ENCODE peak calls at places on chromosomes 13 and 19, in ten cellular contexts. M is endothelial cell of umbilical vein; D is CD8-positive, alpha-beta memory T cell; Y is SJSA1; Z is hepatocyte; F is MM.1S; N is pancreas; T is heart right ventricle; B is neural progenitor cell; L is mesendoderm. R is an unnamed sample.
A peak's percentile ranks its signal among the peaks of the same experiment; 100 is the strongest.

GRCh38 chr19:5452594-5453565 is 2.3 kb upstream of the ZNRF4 start:
- DNase-seq in D (no peak), Y (peak; percentile 16), T (no peak), M (no peak), Z (no peak), F (no peak), B (peak; percentile 37), L (peak; percentile 31), N (no peak), R (no peak)

GRCh38 chr13:19173752-19174151 is 7.9 kb downstream of the TUBA3C start:
- DNase-seq in L (no peak), T (no peak), M (no peak), D (no peak), Z (no peak), F (no peak), B (no peak), Y (no peak), N (no peak), R (no peak)

GRCh38 chr13:20182231-20182846 is 10.4 kb downstream of the GJB2 start:
- DNase-seq in Y (peak; percentile 28), Z (peak; percentile 86), N (no peak), T (no peak), L (peak; percentile 80), F (peak; percentile 53), M (peak; percentile 68), D (no peak), B (peak; percentile 81), R (no peak)

GRCh38 chr19:33396701-33397535 is 23.4 kb downstream of the CEBPG start:
- DNase-seq in D (no peak), N (peak; percentile 57), M (peak; percentile 28), Z (no peak), B (peak; percentile 49), T (peak; percentile 34), F (no peak), Y (peak; percentile 76), L (peak; percentile 61), R (peak; percentile 62)

GRCh38 chr19:3154957-3155736 is 19.3 kb downstream of the GNA15 start:
- DNase-seq in F (no peak), D (peak; percentile 58), B (no peak), Z (no peak), L (peak; percentile 74), N (peak; percentile 47), M (peak; percentile 100), Y (peak; percentile 99), T (peak; percentile 92), R (peak; percentile 78)

GRCh38 chr19:35055715-35056179 is 14.2 kb downstream of the HPN start:
- DNase-seq in M (no peak), N (no peak), Z (peak; percentile 47), T (no peak), D (no peak), Y (no peak), L (peak; percentile 93), F (peak; percentile 28), B (peak; percentile 59), R (no peak)

GRCh38 chr13:48233097-48233885 is at the start of gene ITM2B:
- DNase-seq in F (peak; percentile 43), M (peak; percentile 76), Z (peak; percentile 91), N (peak; percentile 93), Y (peak; percentile 69), T (peak; percentile 80), L (peak; percentile 83), D (peak; percentile 61), B (peak; percentile 91), R (peak; percentile 93)

GRCh38 chr13:90420683-90421082 is 926.8 kb upstream of the MIR17HG start:
- DNase-seq in Z (no peak), M (no peak), T (no peak), D (no peak), F (no peak), N (no peak), Y (no peak), L (peak; percentile 31), B (no peak), R (no peak)

GRCh38 chr13:38888309-38888708 is 102.3 kb downstream of the STOML3 start:
- DNase-seq in M (no peak), Z (no peak), L (peak; percentile 46), N (no peak), Y (no peak), D (no peak), T (no peak), F (no peak), B (no peak), R (no peak)

GRCh38 chr13:48411281-48412099 is 1.4 kb downstream of the LPAR6 start:
- DNase-seq in Y (peak; percentile 19), N (no peak), F (no peak), D (no peak), T (no peak), B (peak; percentile 11), L (peak; percentile 8), Z (peak; percentile 7), M (peak; percentile 59), R (no peak)

GRCh38 chr13:106433066-106433465 is 102.4 kb downstream of the EFNB2 start:
- DNase-seq in L (no peak), Z (no peak), M (no peak), F (no peak), T (no peak), D (no peak), B (no peak), Y (no peak), N (no peak), R (no peak)

GRCh38 chr19:45076851-45077730 is 813 bp upstream of the ZNF296 start:
- DNase-seq in T (no peak), B (no peak), Y (no peak), Z (no peak), L (no peak), F (no peak), M (no peak), N (no peak), D (no peak), R (no peak)

GRCh38 chr13:55307909-55308308 is 1832.8 kb upstream of the PRR20A start:
- DNase-seq in L (no peak), Y (no peak), F (no peak), Z (no peak), B (no peak), M (no peak), T (no peak), N (no peak), D (no peak), R (no peak)
- H3K4me1 ChIP-seq in L (no peaks in the 10 kb centered on the region), Y (no peaks in the 10 kb centered on the region), F (no peaks in the 10 kb centered on the region), Z (no peaks in the 10 kb centered on the region), B (peaks cover 3% of the 10 kb centered on the region), M (no peaks in the 10 kb centered on the region), T (no peaks in the 10 kb centered on the region), N (no peaks in the 10 kb centered on the region), D (no peaks in the 10 kb centered on the region), R (no peaks in the 10 kb centered on the region)

DNA sequence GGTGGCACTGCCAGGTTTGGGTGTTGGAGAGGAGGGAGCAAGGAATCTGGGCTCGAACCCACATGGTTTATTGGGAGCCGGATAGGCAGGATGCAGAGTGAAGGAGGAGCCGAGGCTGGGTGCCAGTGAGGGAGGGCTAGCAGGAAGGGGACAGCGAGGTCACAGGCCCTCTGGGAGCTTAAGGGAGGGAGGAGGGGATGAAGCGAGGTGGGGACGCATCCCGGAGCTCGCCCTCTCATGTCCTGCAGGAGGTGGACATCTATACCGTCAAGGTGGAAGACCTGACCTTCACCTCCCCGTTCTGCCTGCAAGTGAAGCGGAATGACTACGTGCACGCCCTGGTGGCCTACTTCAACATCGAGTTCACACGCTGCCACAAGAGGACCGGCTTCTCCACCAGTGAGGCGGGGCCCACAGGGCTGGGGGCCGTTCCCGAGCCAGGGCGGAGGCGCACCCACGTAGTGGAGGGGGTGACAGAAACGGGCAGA is 3.5 kb upstream of the ADM5 start:
- DNase-seq in B (no peak), M (no peak), Z (no peak), N (no peak), L (no peak), T (no peak), D (no peak), Y (no peak), F (no peak), R (no peak)
- H3K4me3 ChIP-seq in B (no peak overlapping the region), M (no peak overlapping the region), Z (no peak overlapping the region), N (no peak overlapping the region), L (no peak overlapping the region), T (no peak overlapping the region), D (no peak overlapping the region), Y (no peak overlapping the region), F (no peak overlapping the region), R (peak overlapping the region; percentile 16)

GRCh38 chr13:30656178-30656577 is 38.5 kb downstream of the USPL1 start:
- DNase-seq in L (no peak), D (no peak), M (no peak), Y (no peak), N (no peak), F (no peak), Z (no peak), T (no peak), B (no peak), R (no peak)

GRCh38 chr13:30659980-30660379 is 42.3 kb downstream of the USPL1 start:
- DNase-seq in B (no peak), D (no peak), L (peak; percentile 82), M (no peak), Z (peak; percentile 24), N (no peak), F (no peak), Y (no peak), T (no peak), R (no peak)

GRCh38 chr13:30652746-30653145 is 35.0 kb downstream of the USPL1 start:
- DNase-seq in N (no peak), F (no peak), Z (no peak), T (no peak), D (no peak), B (no peak), M (no peak), Y (no peak), L (no peak), R (no peak)

GRCh38 chr13:30648522-30649012 is 30.8 kb downstream of the USPL1 start:
- DNase-seq in Z (no peak), D (no peak), T (no peak), L (no peak), B (no peak), F (no peak), M (no peak), Y (no peak), N (no peak), R (no peak)

GRCh38 chr13:30654430-30654829 is 36.7 kb downstream of the USPL1 start:
- DNase-seq in F (peak; percentile 58), Z (no peak), Y (no peak), L (no peak), T (no peak), N (no peak), B (no peak), M (no peak), D (no peak), R (no peak)
- H3K27ac ChIP-seq in F (peak overlapping the region; percentile 52), Z (no peak overlapping the region), Y (no peak overlapping the region), L (no peak overlapping the region), T (no peak overlapping the region), N (no peak overlapping the region), B (no peak overlapping the region), M (no peak overlapping the region), D (no peak overlapping the region), R (no peak overlapping the region)

DNA sequence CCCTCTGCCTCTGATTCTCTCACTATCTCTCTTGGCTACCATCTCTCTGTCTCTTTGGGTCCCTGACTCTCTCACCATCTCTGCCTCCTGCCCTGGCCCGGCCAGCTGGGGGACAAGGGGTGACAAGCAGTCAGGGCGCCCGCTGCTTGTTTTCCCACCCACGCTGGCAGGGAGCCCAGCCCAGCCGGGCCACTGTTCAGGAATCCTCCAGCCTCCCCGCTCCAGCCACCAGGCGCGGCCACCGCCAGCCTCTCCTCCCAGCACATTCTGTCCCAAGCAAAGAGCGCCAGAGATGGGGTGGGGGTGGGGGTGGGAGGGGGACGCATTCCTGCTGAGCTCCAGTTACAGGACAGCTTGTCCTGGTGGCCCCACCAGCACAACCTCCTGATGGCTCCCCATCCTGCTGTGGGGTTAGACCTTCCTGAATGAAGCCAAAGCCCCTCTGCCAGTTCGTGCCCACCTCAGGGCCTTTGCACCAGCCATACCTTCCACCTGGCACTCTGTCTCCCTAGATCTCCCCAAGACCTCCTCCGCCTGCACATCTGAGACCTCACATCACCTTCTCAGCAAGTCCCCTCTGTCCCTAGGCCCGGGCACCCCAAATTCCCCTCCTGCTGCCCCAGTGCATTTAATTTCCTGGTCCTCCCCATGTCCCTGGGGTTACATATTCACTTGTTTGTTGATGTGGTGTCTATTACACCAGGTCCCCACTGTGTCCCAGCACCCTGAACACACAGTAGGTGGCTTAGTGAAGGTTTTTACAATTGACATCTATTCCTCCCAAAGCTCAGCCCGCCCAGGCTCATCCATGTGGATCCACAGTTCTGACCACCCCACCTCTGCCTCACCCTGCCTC is 12.5 kb downstream of the ARRDC2 start:
- DNase-seq in N (peak; percentile 92), Z (peak; percentile 49), Y (peak; percentile 35), L (no peak), T (peak; percentile 87), B (no peak), M (peak; percentile 82), F (no peak), D (no peak), R (peak; percentile 93)
- H3K4me1 ChIP-seq in N (no peaks in the 10 kb centered on the region), Z (no peaks in the 10 kb centered on the region), Y (peaks cover 31% of the 10 kb centered on the region), L (no peaks in the 10 kb centered on the region), T (peaks cover 83% of the 10 kb centered on the region), B (no peaks in the 10 kb centered on the region), M (peaks cover 49% of the 10 kb centered on the region), F (peaks cover 4% of the 10 kb centered on the region), D (peaks cover 62% of the 10 kb centered on the region), R (peaks cover 77% of the 10 kb centered on the region)

R was measured in upper lobe of right lung.